ENCODE peak calls at places on chromosomes 11 and 22, in six cellular contexts. L, G, Q, E, W and D are unnamed samples.

GRCh38 chr22:25139062-25139461 is 60.6 kb upstream of the CRYBB3 start:
- DNase-seq in L (no peak), G (no peak), Q (no peak), E (no peak), W (no peak), D (no peak)

GRCh38 chr11:8229299-8230177 is 34.1 kb downstream of the LMO1 start:
- DNase-seq in L (no peak), G (peak; percentile 11), Q (no peak), E (no peak), W (no peak), D (peak; percentile 20)

GRCh38 chr11:129999407-129999806 is 3.2 kb downstream of the PRDM10 start:
- DNase-seq in L (no peak), G (no peak), Q (no peak), E (no peak), W (no peak), D (no peak)

GRCh38 chr11:47858169-47858543 is 10.0 kb upstream of the NUP160 start:
- DNase-seq in L (peak; percentile 72), G (peak; percentile 83), Q (no peak), E (no peak), W (no peak), D (peak; percentile 75)

GRCh38 chr11:102883132-102883531 is 8.3 kb upstream of the MMP12 start:
- DNase-seq in L (no peak), G (no peak), Q (no peak), E (no peak), W (no peak), D (no peak)

GRCh38 chr11:33735426-33736147 is 636 bp downstream of the CD59 start:
- DNase-seq in L (no peak), G (no peak), Q (peak; percentile 52), E (peak; percentile 59), W (no peak), D (no peak)

GRCh38 chr11:32426192-32426591 is 9.1 kb downstream of the WT1 start:
- DNase-seq in L (no peak), G (no peak), Q (peak; percentile 38), E (peak; percentile 30), W (no peak), D (no peak)

GRCh38 chr11:116986521-116987105 is 111.6 kb downstream of the SIK3 start:
- DNase-seq in L (peak; percentile 90), G (peak; percentile 81), Q (peak; percentile 28), E (no peak), W (no peak), D (peak; percentile 94)

GRCh38 chr11:47904048-47904447 is 55.9 kb upstream of the NUP160 start:
- DNase-seq in L (peak; percentile 64), G (no peak), Q (no peak), E (no peak), W (no peak), D (no peak)

GRCh38 chr11:134271978-134272377 is 4.2 kb upstream of the GLB1L3 start:
- DNase-seq in L (no peak), G (no peak), Q (no peak), E (no peak), W (no peak), D (no peak)

GRCh38 chr11:16182553-16182952 is 173.8 kb downstream of the SOX6 start:
- DNase-seq in L (no peak), G (no peak), Q (no peak), E (no peak), W (no peak), D (no peak)

GRCh38 chr11:19696073-19696472 is 16.6 kb upstream of the NAV2 start:
- DNase-seq in L (no peak), G (no peak), Q (no peak), E (no peak), W (no peak), D (no peak)

GRCh38 chr22:50620861-50621490 is 7.0 kb downstream of the ARSA start:
- DNase-seq in L (no peak), G (no peak), Q (no peak), E (no peak), W (no peak), D (no peak)

GRCh38 chr22:36764060-36764459 is 11.9 kb downstream of the IFT27 start:
- DNase-seq in L (no peak), G (no peak), Q (no peak), E (no peak), W (no peak), D (no peak)

GRCh38 chr11:128616158-128616557 is 28.8 kb upstream of the ETS1 start:
- DNase-seq in L (no peak), G (no peak), Q (no peak), E (no peak), W (no peak), D (no peak)

GRCh38 chr11:82733444-82734119 is at the start of gene FAM181B:
- DNase-seq in L (no peak), G (peak; percentile 18), Q (peak; percentile 93), E (peak; percentile 93), W (peak; percentile 71), D (no peak)

DNA sequence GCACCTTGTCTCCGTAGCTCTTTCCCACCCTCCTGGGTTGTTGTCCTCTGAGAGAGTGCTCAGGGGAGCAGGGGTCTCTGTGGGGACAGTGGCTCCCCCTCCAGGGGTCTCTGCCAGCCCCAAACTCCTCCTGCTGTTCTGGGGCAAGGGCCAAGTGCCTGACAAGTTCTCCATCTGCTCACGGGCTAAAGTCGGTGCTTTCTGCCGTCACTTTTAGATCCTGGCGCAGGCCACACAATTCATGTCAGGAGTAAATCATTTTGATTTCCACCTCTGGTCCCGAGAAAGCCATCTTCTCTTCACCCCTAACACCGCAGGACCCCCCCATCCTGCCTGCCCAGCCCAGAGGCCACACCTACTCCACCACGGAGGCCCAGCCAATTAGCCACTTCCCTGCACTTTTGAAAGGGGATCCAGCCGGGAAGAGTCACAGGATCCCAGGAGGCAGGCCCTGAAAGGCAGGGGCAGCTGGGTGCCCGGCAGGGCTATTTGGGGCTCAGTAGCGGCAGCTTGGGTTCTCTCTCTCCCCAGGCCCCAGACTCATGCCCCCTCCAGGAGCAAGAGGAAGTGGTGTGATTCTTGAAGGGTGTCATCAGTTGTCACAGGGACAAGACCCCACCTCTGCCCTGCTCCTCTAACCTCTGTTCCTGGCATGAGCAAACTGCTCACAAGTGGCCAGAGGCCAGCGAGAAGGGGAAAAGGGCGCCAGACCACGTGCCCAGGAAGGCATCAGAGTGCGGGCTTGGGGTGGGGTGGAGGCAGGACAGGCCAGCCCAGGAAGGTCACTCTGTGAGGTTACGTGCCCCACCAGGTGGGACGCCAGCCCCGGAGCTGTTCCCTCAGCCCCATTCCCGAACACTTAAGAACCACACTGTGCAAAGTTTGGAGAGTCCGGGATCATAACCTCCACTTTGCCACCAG is 1.3 kb downstream of the MACROD1 start:
- DNase-seq in L (no peak), G (no peak), Q (peak; percentile 67), E (peak; percentile 61), W (no peak), D (no peak)
- H3K4me3 ChIP-seq in L (peak overlapping the region; percentile 19), G (peak overlapping the region; percentile 76), Q (peak overlapping the region; percentile 73), E (peak overlapping the region; percentile 60), W (peak overlapping the region; percentile 52), D (peak overlapping the region; percentile 67)

GRCh38 chr11:67371199-67371548 is 2.2 kb downstream of the CLCF1 start:
- DNase-seq in L (no peak), G (no peak), Q (no peak), E (no peak), W (no peak), D (no peak)

GRCh38 chr11:67370351-67371076 is 2.9 kb downstream of the CLCF1 start:
- DNase-seq in L (peak; percentile 87), G (peak; percentile 85), Q (no peak), E (peak; percentile 53), W (no peak), D (no peak)

GRCh38 chr11:67372993-67373915 is at the start of gene CLCF1:
- DNase-seq in L (peak; percentile 81), G (peak; percentile 79), Q (peak; percentile 83), E (peak; percentile 85), W (no peak), D (peak; percentile 87)

GRCh38 chr11:67372232-67372992 is 986 bp downstream of the CLCF1 start:
- DNase-seq in L (no peak), G (no peak), Q (peak; percentile 52), E (peak; percentile 69), W (no peak), D (no peak)

DNA sequence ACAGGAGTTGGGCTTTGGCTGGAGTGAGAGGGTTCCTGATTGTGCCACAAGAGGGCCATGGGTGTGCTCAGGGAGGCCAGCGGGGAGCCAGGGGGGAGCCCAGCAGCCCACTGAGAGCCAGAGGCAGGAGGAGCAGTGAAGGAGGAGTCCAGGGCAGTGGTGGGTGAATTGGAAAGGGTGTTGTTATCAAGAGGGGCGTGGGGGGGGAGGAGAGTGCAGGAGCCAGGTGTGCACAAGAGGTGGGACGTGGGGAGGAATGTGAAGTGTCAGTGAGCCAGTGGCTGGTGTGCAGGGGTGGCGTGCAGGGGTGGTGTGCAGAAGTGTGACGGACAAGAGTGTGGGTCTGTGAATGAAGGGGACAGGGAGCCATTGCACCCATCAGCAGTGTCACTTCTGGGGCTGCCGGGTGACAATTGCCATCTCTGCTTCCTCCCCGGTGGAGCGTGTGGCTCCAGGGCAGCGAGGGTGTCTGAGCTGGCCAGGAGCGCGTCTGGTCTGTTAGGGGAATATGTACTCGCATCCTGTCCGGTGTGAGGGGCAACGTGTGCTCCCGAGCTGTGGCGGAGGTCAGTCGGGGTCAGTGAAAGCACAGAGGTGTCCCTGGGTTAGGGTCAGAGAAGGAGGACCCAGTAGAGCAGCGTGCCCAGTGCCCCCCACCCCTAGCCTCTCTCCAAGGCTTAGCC is 1.7 kb downstream of the CLCF1 start:
- DNase-seq in L (peak; percentile 52), G (peak; percentile 43), Q (peak; percentile 77), E (peak; percentile 64), W (no peak), D (no peak)
- H3K4me2 ChIP-seq in L (peak overlapping the region; percentile 71), G (peak overlapping the region; percentile 83), Q (peak overlapping the region; percentile 87), E (peak overlapping the region; percentile 92), W (peak overlapping the region; percentile 82), D (peak overlapping the region; percentile 93)

DNA sequence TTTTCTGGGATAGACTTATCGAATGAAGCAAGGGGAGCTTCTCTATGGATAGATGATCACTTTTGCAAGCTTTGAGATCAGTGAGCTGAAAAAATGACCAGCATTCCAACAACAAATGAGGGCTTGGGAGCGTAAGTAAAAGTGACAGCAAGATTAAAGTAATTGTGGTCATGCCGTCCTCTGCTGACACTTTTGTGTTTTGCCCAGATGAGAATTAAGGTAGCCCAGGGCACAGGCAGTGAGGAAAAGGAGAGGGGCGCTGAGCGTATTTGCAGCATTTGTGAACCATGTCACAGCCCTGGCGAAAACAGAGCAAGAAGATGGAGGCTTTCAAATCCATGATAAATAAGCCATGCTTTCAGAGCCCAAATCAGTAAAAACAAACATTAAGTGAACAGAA is 24.6 kb upstream of the TMA7B start:
- DNase-seq in L (no peak), G (no peak), Q (no peak), E (peak; percentile 55), W (no peak), D (no peak)
- TF ChIP-seq CTCF in L (no peak), G (no peak), Q (no peak), E (no peak), W (no peak), D (no peak)

DNA sequence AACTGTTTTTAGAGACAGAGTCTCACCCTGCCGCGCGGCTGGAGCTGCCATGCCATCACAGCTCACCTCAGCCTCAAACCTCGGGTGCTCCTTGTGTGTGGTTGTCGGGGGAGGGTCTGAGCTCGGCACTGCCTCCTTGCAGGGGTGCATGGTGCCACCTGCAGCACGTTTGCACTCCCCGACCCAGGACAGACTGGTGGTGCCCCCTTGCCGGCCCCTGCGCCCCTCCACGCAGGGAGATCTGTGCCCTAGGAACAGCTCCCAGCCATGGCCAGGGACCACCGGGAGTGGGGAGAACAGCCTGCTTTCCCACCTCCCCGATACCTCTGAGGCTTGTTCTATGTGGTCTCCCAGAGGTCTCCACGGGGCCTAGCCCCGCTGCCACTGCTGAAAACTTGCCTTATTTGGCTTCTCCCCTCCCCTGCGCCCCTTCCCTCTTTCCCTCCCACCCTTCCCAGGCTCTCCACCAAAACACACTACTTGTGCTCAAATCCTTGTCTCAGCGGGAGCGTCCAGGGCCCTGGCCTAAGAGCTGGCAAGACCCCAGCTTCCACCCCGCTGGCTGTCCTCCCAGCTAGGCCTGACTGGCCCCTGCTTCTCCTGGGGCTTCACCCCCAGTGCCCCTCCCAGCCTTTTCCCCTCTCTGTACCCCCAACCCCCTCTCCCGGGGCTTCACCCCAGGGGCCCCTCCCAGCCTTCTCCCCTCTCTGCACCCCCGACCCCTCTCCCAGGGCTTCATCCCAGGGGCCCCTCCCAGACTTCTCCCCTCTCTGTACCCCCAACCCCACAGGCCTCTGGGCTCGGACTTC is 13.4 kb upstream of the TPCN2 start:
- DNase-seq in L (no peak), G (peak; percentile 60), Q (no peak), E (peak; percentile 31), W (no peak), D (no peak)
- H3K4me3 ChIP-seq in L (no peak overlapping the region), G (no peak overlapping the region), Q (no peak overlapping the region), E (no peak overlapping the region), W (no peak overlapping the region), D (no peak overlapping the region)